ENCODE peak calls at places on chromosomes 6 and 20, in six cellular contexts. K is A549, R is K562, J is H1, X is IMR-90, D is SK-N-SH. H is an unnamed sample.

GRCh38 chr6:4636141-4636880 is 139.9 kb upstream of the CDYL start:
- DNase-seq in J (no peak), X (no peak), D (no peak), K (no peak), R (peak; percentile 21), H (no peak)

GRCh38 chr6:137084865-137085617 is 40.3 kb upstream of the IL20RA start:
- DNase-seq in K (no peak), X (no peak), R (no peak), J (no peak), D (no peak), H (no peak)

GRCh38 chr6:56692586-56693245 is 50.0 kb upstream of the DST start:
- DNase-seq in J (no peak), X (peak; percentile 78), R (no peak), D (no peak), K (no peak), H (peak; percentile 47)

GRCh38 chr6:56744528-56744927 is 101.8 kb upstream of the DST start:
- DNase-seq in R (no peak), D (no peak), X (no peak), J (no peak), K (no peak), H (no peak)

GRCh38 chr6:79949235-79949634 is 1.9 kb upstream of the ELOVL4 start:
- DNase-seq in D (peak; percentile 49), J (no peak), X (peak; percentile 75), K (peak; percentile 85), R (peak; percentile 85), H (peak; percentile 79)

GRCh38 chr20:41507851-41508250 is 110.3 kb downstream of the CHD6 start:
- DNase-seq in K (no peak), X (no peak), R (no peak), J (no peak), D (no peak), H (no peak)

GRCh38 chr6:93751969-93752368 is 332.6 kb upstream of the EPHA7 start:
- DNase-seq in X (no peak), J (no peak), K (no peak), R (no peak), D (no peak), H (no peak)

GRCh38 chr6:140623498-140623897 is 1249.0 kb upstream of the CITED2 start:
- DNase-seq in D (no peak), R (no peak), K (peak; percentile 21), J (no peak), X (peak; percentile 93), H (no peak)

GRCh38 chr20:60437418-60437817 is 479.2 kb downstream of the CDH26 start:
- DNase-seq in R (no peak), J (no peak), K (no peak), X (no peak), D (no peak), H (no peak)

GRCh38 chr6:165571068-165571682 is 91.9 kb downstream of the PDE10A start:
- DNase-seq in D (no peak), X (peak; percentile 93), K (no peak), J (no peak), R (no peak), H (no peak)

GRCh38 chr20:17614176-17614811 is 44.4 kb downstream of the DSTN start:
- DNase-seq in J (no peak), D (peak; percentile 14), K (peak; percentile 51), X (peak; percentile 31), R (no peak), H (no peak)

GRCh38 chr6:3571206-3571815 is 114.5 kb upstream of the SLC22A23 start:
- DNase-seq in J (no peak), R (peak; percentile 52), D (no peak), X (no peak), K (no peak), H (no peak)

GRCh38 chr6:3569817-3570216 is 113.0 kb upstream of the SLC22A23 start:
- DNase-seq in K (no peak), J (no peak), X (no peak), R (no peak), D (peak; percentile 32), H (no peak)

GRCh38 chr6:3565291-3565690 is 108.4 kb upstream of the SLC22A23 start:
- DNase-seq in X (no peak), J (no peak), K (no peak), R (no peak), D (no peak), H (no peak)

GRCh38 chr6:3566812-3567211 is 110.0 kb upstream of the SLC22A23 start:
- DNase-seq in D (no peak), X (peak; percentile 90), K (no peak), J (no peak), R (no peak), H (no peak)

GRCh38 chr6:3568396-3569082 is 111.7 kb upstream of the SLC22A23 start:
- DNase-seq in D (peak; percentile 57), J (no peak), X (peak; percentile 4), R (no peak), K (peak; percentile 5), H (peak; percentile 40)
- TF ChIP-seq RFX5 in D (no peak), J (no peak), X (no peak), R (no peak), K (no peak), H (no peak)

DNA sequence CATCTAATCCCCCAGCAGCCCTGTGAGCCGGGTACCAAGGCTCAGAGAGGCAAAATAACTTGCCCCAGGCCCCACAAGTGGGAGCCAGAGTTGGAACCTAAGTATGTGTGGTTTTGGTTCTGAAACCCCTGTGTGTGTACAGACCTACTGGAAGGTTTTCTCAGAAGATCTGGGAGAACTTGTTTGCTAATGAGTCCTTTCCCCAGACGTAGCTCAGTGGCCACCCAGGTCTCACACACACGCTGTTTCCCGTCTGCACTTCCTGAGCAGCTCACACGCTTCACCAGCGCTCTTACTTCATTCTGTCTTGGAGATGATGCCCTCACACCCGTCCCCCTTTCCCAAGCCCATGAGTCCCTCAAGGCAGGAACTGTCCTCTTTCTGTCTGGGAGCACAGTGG is 8.2 kb downstream of the CCN5 start:
- DNase-seq in X (no peak), K (peak; percentile 58), D (no peak), J (no peak), R (no peak), H (no peak)
- TF ChIP-seq RFX5 in X (no peak), K (no peak), D (no peak), J (no peak), R (no peak), H (no peak)

DNA sequence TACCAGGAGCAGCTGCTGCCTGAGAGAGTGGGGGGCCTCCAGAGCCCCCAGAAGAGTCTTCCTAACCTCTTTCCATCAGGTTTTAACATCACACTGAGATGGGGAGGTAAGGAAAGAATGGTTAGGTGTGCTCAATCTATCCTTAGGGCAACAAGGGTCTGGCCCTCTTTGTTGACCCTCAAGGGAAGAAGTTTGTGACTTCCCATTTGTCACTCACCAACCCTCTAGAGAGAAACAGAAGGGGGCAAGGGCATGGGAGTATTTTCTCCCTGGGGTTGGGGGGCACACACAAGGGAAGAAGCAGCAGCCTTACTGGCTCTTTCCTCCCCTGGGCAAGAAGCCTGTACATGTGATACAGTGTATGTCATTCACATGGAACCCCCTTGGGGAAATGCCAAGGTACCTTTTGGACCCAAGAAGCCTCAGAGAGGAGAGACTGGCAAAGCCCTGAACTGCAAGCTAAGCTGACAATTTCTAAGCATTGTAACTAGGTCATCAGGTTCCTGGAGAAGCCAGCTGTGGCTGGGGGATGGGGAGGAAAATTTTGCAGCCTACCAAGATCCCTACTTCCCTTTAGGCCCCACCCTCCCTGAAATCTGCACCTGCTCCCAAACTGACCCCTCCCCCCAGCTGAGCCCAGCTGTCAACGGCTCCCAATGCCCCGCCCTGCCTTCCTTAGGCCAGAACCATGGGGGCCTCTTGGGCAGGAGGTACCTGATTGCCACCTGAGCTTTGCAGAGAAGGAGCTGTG is 14.5 kb downstream of the BCL2L1 start:
- DNase-seq in R (peak; percentile 85), J (no peak), D (no peak), X (no peak), K (peak; percentile 62), H (no peak)
- TF ChIP-seq RFX5 in R (no peak), J (no peak), D (no peak), X (no peak), K (no peak), H (no peak)

DNA sequence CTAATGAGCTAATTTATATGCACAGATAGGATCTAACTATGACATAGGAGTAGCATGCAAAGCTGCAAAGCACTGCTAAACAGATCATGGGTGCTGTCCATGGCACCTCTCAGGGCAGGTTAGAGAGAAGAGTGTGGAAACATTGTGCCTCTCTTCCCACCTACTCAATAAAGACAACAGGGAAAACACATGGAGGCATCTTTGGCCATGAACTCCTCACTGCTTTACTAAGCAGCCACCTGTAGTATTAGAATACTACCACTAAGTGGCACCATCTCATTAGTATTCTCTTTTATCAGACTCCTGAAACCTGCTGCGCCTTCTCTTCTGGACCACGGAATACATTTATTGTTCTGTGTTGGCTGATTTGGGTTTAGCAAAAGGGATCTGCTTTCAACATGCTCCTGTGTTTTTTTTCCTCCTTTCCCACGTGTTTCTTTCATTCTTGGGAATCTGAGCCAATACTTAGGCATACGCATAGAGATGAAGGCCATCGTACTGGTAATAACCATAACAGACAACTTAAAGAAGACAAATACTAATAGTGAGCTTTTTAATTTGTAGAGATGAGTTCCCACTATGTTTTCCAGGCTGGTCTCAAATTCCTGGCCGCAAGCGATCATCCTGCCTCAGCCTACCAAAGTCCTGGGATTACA is 9.4 kb upstream of the HDDC2 start:
- DNase-seq in D (peak; percentile 49), J (no peak), R (peak; percentile 72), K (peak; percentile 63), X (peak; percentile 64), H (peak; percentile 68)
- TF ChIP-seq RFX5 in D (no peak), J (no peak), R (no peak), K (no peak), X (no peak), H (no peak)

GRCh38 chr6:42322676-42323075 is 105.0 kb upstream of the MRPS10 start:
- DNase-seq in D (no peak), J (peak; percentile 13), X (no peak), K (no peak), R (peak; percentile 20), H (no peak)

GRCh38 chr6:42320762-42321161 is 103.1 kb upstream of the MRPS10 start:
- DNase-seq in J (no peak), R (no peak), X (no peak), K (no peak), D (no peak), H (no peak)

GRCh38 chr6:42321976-42322375 is 104.3 kb upstream of the MRPS10 start:
- DNase-seq in K (no peak), D (no peak), R (no peak), X (no peak), J (no peak), H (no peak)

GRCh38 chr6:42331019-42331418 is 113.4 kb upstream of the MRPS10 start:
- DNase-seq in D (no peak), R (no peak), X (no peak), J (no peak), K (no peak), H (no peak)

GRCh38 chr6:42326248-42326647 is 108.6 kb upstream of the MRPS10 start:
- DNase-seq in J (no peak), K (no peak), R (no peak), X (no peak), D (no peak), H (no peak)
- TF ChIP-seq RFX5 in J (no peak), K (no peak), R (no peak), X (no peak), D (no peak), H (no peak)

GRCh38 chr6:115945306-115945705 is 115.4 kb downstream of the FRK start:
- DNase-seq in D (no peak), K (no peak), J (no peak), X (no peak), R (no peak), H (no peak)
- TF ChIP-seq RFX5 in D (no peak), K (no peak), J (no peak), X (no peak), R (no peak), H (no peak)